ENCODE peak calls at places on chromosomes 6 and 20, in five cellular contexts. F is breast epithelium, X is adrenal gland, R is lower lobe of right lung, L is aorta. N is an unnamed sample.
A peak's percentile ranks its signal among the peaks of the same experiment; 100 is the strongest.

GRCh38 chr6:20404641-20405032 is 3.0 kb downstream of the E2F3 start:
- DNase-seq in F (no peak), X (peak; percentile 41), R (no peak), L (no peak), N (peak; percentile 74)

GRCh38 chr6:158011478-158011920 is 29.8 kb downstream of the SYNJ2 start:
- DNase-seq in F (no peak), X (peak; percentile 22), R (no peak), L (no peak), N (no peak)

GRCh38 chr20:10368702-10369041 is 65.3 kb downstream of the MKKS start:
- DNase-seq in F (no peak), X (no peak), R (no peak), L (no peak), N (no peak)

GRCh38 chr6:159540152-159540551 is 152.9 kb downstream of the SOD2 start:
- DNase-seq in F (no peak), X (no peak), R (no peak), L (no peak), N (peak; percentile 59)

GRCh38 chr20:41617059-41617921 is 887 bp downstream of the CHD6 start:
- DNase-seq in F (no peak), X (peak; percentile 49), R (peak; percentile 59), L (peak; percentile 83), N (peak; percentile 69)

GRCh38 chr6:159095561-159096095 is 50.8 kb upstream of the TAGAP start:
- DNase-seq in F (no peak), X (no peak), R (no peak), L (no peak), N (no peak)

GRCh38 chr6:121956782-121957181 is 442.7 kb upstream of the HSF2 start:
- DNase-seq in F (no peak), X (no peak), R (no peak), L (no peak), N (no peak)

GRCh38 chr6:35367646-35368037 is 25.3 kb downstream of the PPARD start:
- DNase-seq in F (no peak), X (no peak), R (no peak), L (peak; percentile 33), N (no peak)

GRCh38 chr20:54203281-54203680 is 4.6 kb upstream of the PFDN4 start:
- DNase-seq in F (no peak), X (no peak), R (no peak), L (no peak), N (no peak)

GRCh38 chr6:37516076-37516919 is 16.6 kb upstream of the CCDC167 start:
- DNase-seq in F (peak; percentile 74), X (peak; percentile 78), R (peak; percentile 68), L (no peak), N (peak; percentile 83)

GRCh38 chr20:43191946-43192847 is 2.5 kb upstream of the PTPRT start:
- DNase-seq in F (peak; percentile 22), X (peak; percentile 20), R (no peak), L (no peak), N (peak; percentile 73)

GRCh38 chr20:21618697-21619421 is 86.6 kb upstream of the PAX1 start:
- DNase-seq in F (no peak), X (no peak), R (no peak), L (no peak), N (no peak)

GRCh38 chr20:258963-259362 is 1.4 kb downstream of the DEFB132 start:
- DNase-seq in F (no peak), X (no peak), R (no peak), L (no peak), N (no peak)

GRCh38 chr6:73969982-73970960 is 274.3 kb downstream of the CD109 start:
- DNase-seq in F (no peak), X (no peak), R (no peak), L (no peak), N (peak; percentile 81)

GRCh38 chr20:41900292-41900691 is 282.1 kb upstream of the CHD6 start:
- DNase-seq in F (no peak), X (no peak), R (no peak), L (no peak), N (no peak)

GRCh38 chr6:6003334-6004146 is 3.2 kb downstream of the NRN1 start:
- DNase-seq in F (no peak), X (no peak), R (peak; percentile 63), L (peak; percentile 80), N (peak; percentile 85)

GRCh38 chr6:104229057-104229456 is 630.7 kb downstream of the HACE1 start:
- DNase-seq in F (no peak), X (no peak), R (no peak), L (no peak), N (no peak)

GRCh38 chr20:37237656-37238055 is 24.0 kb downstream of the GHRH start:
- DNase-seq in F (no peak), X (no peak), R (no peak), L (no peak), N (no peak)

GRCh38 chr6:157066781-157067491 is 256.4 kb downstream of the TMEM242 start:
- DNase-seq in F (no peak), X (no peak), R (no peak), L (no peak), N (no peak)

GRCh38 chr6:71886184-71887005 is at the start of gene RIMS1:
- DNase-seq in F (no peak), X (peak; percentile 16), R (no peak), L (peak; percentile 59), N (peak; percentile 84)

GRCh38 chr20:50470249-50470858 is 39.8 kb upstream of the PTPN1 start:
- DNase-seq in F (no peak), X (no peak), R (no peak), L (no peak), N (no peak)

GRCh38 chr20:16771204-16771603 is 23.0 kb downstream of the OTOR start:
- DNase-seq in F (no peak), X (no peak), R (no peak), L (no peak), N (no peak)

GRCh38 chr6:90370493-90370959 is 73.9 kb upstream of the BACH2 start:
- DNase-seq in F (no peak), X (no peak), R (no peak), L (no peak), N (no peak)

GRCh38 chr6:49549691-49550412 is 616 bp upstream of the C6orf141 start:
- DNase-seq in F (no peak), X (no peak), R (no peak), L (no peak), N (peak; percentile 25)
- H3K27ac ChIP-seq in F (peak overlapping the region; percentile 32), X (no peak overlapping the region), R (no peak overlapping the region), L (no peak overlapping the region), N (peak overlapping the region; percentile 99)

DNA sequence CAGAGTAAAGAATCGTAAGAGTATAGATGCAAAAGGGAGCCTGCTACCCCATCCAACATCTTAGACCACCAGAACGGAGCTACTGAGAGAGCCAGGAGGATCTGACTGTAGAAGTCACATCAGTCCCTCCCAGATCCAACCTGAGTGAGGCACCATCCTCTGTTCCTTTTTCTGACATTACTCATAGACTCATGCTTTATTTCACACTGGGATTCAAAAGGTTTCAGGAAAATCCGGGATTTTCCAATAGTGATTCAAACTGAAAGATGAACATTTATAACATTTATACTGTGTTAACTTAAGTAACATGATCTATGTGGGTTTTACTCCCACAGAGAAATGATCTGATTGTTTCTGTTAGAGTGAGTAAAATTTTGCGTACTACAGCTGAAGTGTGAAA is 868.6 kb upstream of the GJE1 start:
- DNase-seq in F (no peak), X (no peak), R (no peak), L (no peak), N (no peak)
- H3K4me1 ChIP-seq in F (no peaks in the 10 kb centered on the region), X (no peaks in the 10 kb centered on the region), R (no peaks in the 10 kb centered on the region), L (no peaks in the 10 kb centered on the region), N (no peaks in the 10 kb centered on the region)

GRCh38 chr20:8756410-8756809 is 312.5 kb upstream of the PLCB4 start:
- DNase-seq in F (no peak), X (peak; percentile 85), R (no peak), L (no peak), N (no peak)

GRCh38 chr20:8755340-8756118 is 313.4 kb upstream of the PLCB4 start:
- DNase-seq in F (no peak), X (no peak), R (no peak), L (no peak), N (no peak)

DNA sequence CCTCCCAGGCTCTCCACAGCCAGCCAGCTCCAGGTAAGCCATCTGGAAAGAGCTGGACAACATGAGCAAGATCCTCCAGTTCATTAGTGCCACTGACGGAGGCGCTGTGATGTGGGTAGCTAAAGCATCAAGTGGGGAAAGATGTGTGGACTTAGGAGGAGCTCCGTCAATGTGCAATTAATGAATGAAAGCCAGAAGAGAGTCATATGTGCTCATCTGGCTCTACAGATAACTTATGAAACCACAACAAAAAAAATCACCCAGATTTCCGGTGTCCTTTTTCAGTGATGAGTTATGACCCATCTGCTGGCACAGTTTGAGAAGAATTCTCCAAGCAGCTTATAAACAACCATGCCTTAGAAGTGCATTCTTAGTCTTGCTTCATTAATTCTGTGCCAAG is 311.7 kb upstream of the PLCB4 start:
- DNase-seq in F (no peak), X (no peak), R (no peak), L (no peak), N (no peak)
- H3K27ac ChIP-seq in F (no peak overlapping the region), X (no peak overlapping the region), R (no peak overlapping the region), L (no peak overlapping the region), N (no peak overlapping the region)

DNA sequence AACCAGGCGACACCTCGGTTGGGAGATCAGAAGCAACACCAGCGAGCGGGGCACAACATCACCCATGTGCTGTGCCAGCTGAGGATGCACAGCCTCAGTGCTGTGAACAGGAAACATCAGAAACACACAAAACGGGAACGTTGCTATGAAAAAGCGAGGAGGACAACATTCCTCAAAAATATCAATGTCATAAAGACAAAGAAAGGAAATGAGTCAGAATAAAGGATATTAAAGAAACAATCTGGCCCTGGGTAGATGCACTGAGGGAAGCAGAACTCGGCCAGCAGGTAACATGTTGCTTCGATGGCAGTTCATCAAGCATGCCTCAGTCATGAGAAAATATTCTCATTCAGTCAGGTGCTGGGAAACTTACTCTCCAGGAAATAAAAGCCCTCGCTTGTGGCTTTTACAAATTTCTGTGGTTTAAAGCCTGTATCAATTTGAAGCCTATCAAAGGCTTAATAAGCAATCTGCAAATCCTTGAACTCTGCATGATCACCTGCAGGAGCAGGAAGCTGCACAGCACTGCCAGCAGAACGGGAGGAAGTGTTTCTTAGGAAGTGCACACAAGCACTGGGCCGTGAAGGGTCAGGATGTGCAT is 77.5 kb downstream of the GINS1 start:
- DNase-seq in F (no peak), X (no peak), R (no peak), L (no peak), N (no peak)
- H3K4me1 ChIP-seq in F (no peaks in the 10 kb centered on the region), X (no peaks in the 10 kb centered on the region), R (no peaks in the 10 kb centered on the region), L (no peaks in the 10 kb centered on the region), N (no peaks in the 10 kb centered on the region)

GRCh38 chr6:134309227-134309626 is 8.7 kb downstream of the SGK1 start:
- DNase-seq in F (no peak), X (no peak), R (no peak), L (no peak), N (no peak)

GRCh38 chr6:134308800-134309199 is 9.1 kb downstream of the SGK1 start:
- DNase-seq in F (no peak), X (no peak), R (no peak), L (no peak), N (no peak)

GRCh38 chr6:134307074-134307473 is 10.8 kb downstream of the SGK1 start:
- DNase-seq in F (no peak), X (no peak), R (no peak), L (no peak), N (no peak)

GRCh38 chr6:134310206-134310605 is 7.7 kb downstream of the SGK1 start:
- DNase-seq in F (no peak), X (no peak), R (no peak), L (no peak), N (no peak)

GRCh38 chr6:134307870-134308269 is 10.0 kb downstream of the SGK1 start:
- DNase-seq in F (no peak), X (no peak), R (no peak), L (no peak), N (no peak)
- H3K27ac ChIP-seq in F (no peak overlapping the region), X (peak overlapping the region; percentile 35), R (no peak overlapping the region), L (no peak overlapping the region), N (no peak overlapping the region)

GRCh38 chr6:167664678-167665445 is 161.8 kb upstream of the AFDN start:
- DNase-seq in F (no peak), X (no peak), R (no peak), L (no peak), N (no peak)
- H3K4me1 ChIP-seq in F (no peaks in the 10 kb centered on the region), X (no peaks in the 10 kb centered on the region), R (no peaks in the 10 kb centered on the region), L (no peaks in the 10 kb centered on the region), N (peaks cover 19% of the 10 kb centered on the region)

N was measured in neural progenitor cell.